ENCODE peak calls at places on chromosomes 12 and 14, in six cellular contexts. B is Caki2, V is NCI-H774, W is posterior cingulate gyrus, J is BJ, H is SW 1271. X is an unnamed sample.

GRCh38 chr12:127054531-127054930 is 1212.4 kb upstream of the TMEM132C start:
- DNase-seq in H (no peak), W (no peak), J (peak), V (no peak), B (no peak), X (no peak)

GRCh38 chr14:98957211-98958047 is 314.6 kb downstream of the BCL11B start:
- DNase-seq in W (no peak), H (no peak), V (no peak), B (no peak), J (no peak), X (peak)

GRCh38 chr12:77388611-77389265 is 323.4 kb upstream of the E2F7 start:
- DNase-seq in V (no peak), J (no peak), H (no peak), W (no peak), B (no peak), X (no peak)

GRCh38 chr14:25041484-25041883 is 8.5 kb downstream of the STXBP6 start:
- DNase-seq in B (peak), V (peak), J (no peak), H (no peak), W (no peak), X (no peak)

GRCh38 chr12:42583017-42583416 is 6.5 kb downstream of the PRICKLE1 start:
- DNase-seq in B (no peak), V (no peak), W (no peak), H (no peak), J (no peak), X (no peak)

GRCh38 chr12:107027304-107028053 is 40.5 kb upstream of the MTERF2 start:
- DNase-seq in J (peak), V (peak), W (no peak), B (peak), H (peak), X (no peak)

GRCh38 chr14:99807413-99808132 is 14.4 kb downstream of the EML1 start:
- DNase-seq in W (no peak), B (peak), J (no peak), H (no peak), V (no peak), X (no peak)

GRCh38 chr12:26839551-26839950 is 6.6 kb upstream of the ITPR2 start:
- DNase-seq in W (no peak), V (no peak), H (no peak), J (no peak), B (no peak), X (no peak)

GRCh38 chr14:104681689-104682074 is 7.7 kb upstream of the INF2 start:
- DNase-seq in W (peak), H (peak), V (no peak), J (no peak), B (peak), X (peak)

GRCh38 chr12:49983892-49984291 is 11.1 kb downstream of the AQP6 start:
- DNase-seq in V (no peak), B (no peak), H (peak), J (no peak), W (no peak), X (peak)

GRCh38 chr14:64891173-64891838 is 11.6 kb upstream of the SPTB start:
- DNase-seq in J (no peak), H (no peak), V (no peak), W (no peak), B (no peak), X (no peak)

GRCh38 chr12:104280703-104281458 is 22.7 kb upstream of the EID3 start:
- DNase-seq in B (peak), H (peak), W (no peak), J (peak), V (no peak), X (no peak)

GRCh38 chr14:51957950-51958349 is 31.4 kb upstream of the RTRAF start:
- DNase-seq in V (no peak), B (no peak), J (no peak), H (no peak), W (no peak), X (no peak)

GRCh38 chr12:66103011-66103913 is 27.3 kb downstream of the LLPH start:
- DNase-seq in B (no peak), J (no peak), W (no peak), V (no peak), H (no peak), X (peak)

GRCh38 chr14:50037837-50038236 is 78.5 kb downstream of the VCPKMT start:
- DNase-seq in V (no peak), H (no peak), J (no peak), W (peak), B (no peak), X (no peak)

GRCh38 chr12:105092336-105092735 is 8.1 kb upstream of the ALDH1L2 start:
- DNase-seq in J (no peak), V (peak), B (no peak), W (no peak), H (no peak), X (peak)

GRCh38 chr12:14614704-14615121 is 47.0 kb upstream of the PLBD1 start:
- DNase-seq in W (no peak), B (no peak), V (no peak), H (no peak), J (no peak), X (no peak)

GRCh38 chr12:6323995-6324711 is 13.7 kb downstream of the PLEKHG6 start:
- DNase-seq in J (no peak), H (no peak), W (no peak), V (no peak), B (no peak), X (no peak)

GRCh38 chr14:63563370-63564026 is 20.3 kb upstream of the PPP2R5E start:
- DNase-seq in V (no peak), B (no peak), J (no peak), W (no peak), H (no peak), X (peak)

GRCh38 chr12:1907652-1908611 is 10.5 kb downstream of the CACNA2D4 start:
- DNase-seq in B (peak), V (peak), H (no peak), J (no peak), W (no peak), X (peak)

GRCh38 chr12:111826316-111826715 is 15.7 kb upstream of the MAPKAPK5 start:
- DNase-seq in V (no peak), H (no peak), W (no peak), B (no peak), J (no peak), X (no peak)

GRCh38 chr12:121792607-121793500 is 634 bp downstream of the RHOF start:
- DNase-seq in J (no peak), B (peak), W (no peak), H (no peak), V (no peak), X (peak)

GRCh38 chr12:12272869-12273268 is 6.0 kb upstream of the LRP6 start:
- DNase-seq in J (no peak), W (no peak), V (no peak), B (no peak), H (no peak), X (no peak)

GRCh38 chr14:103401223-103402214 is 16.3 kb downstream of the MARK3 start:
- DNase-seq in V (no peak), W (no peak), B (no peak), J (peak), H (peak), X (peak)

GRCh38 chr12:50103767-50104321 is at the start of gene GPD1:
- DNase-seq in W (peak), V (peak), B (no peak), H (no peak), J (no peak), X (peak)

GRCh38 chr12:27463826-27464554 is 17.5 kb downstream of the SMCO2 start:
- DNase-seq in W (no peak), V (no peak), J (no peak), H (no peak), B (no peak), X (no peak)

GRCh38 chr14:73397810-73398209 is 60.5 kb downstream of the NUMB start:
- DNase-seq in W (no peak), H (no peak), V (no peak), B (no peak), J (no peak), X (no peak)

X was measured in islet precursor cell.